ENCODE peak calls at places on chromosomes 2 and 18, in six cellular contexts. One of them, this sample, is unnamed.

GRCh38 chr2:174572556-174572955 is 25.0 kb downstream of the WIPF1 start:
- DNase-seq in fibroblast of lung: no peak
- DNase-seq in GM12878: no peak
- DNase-seq in HCT116: no peak
- DNase-seq in neural progenitor cell: no peak
- DNase-seq in GM23248: no peak
- DNase-seq in this sample: no peak

GRCh38 chr2:80102026-80102425 is 202.5 kb downstream of the LRRTM1 start:
- DNase-seq in fibroblast of lung: peak; percentile 53
- DNase-seq in GM12878: no peak
- DNase-seq in HCT116: no peak
- DNase-seq in neural progenitor cell: no peak
- DNase-seq in GM23248: peak; percentile 90
- DNase-seq in this sample: peak; percentile 59

GRCh38 chr2:74333175-74333574 is 10.0 kb downstream of the SLC4A5 start:
- DNase-seq in fibroblast of lung: peak; percentile 17
- DNase-seq in GM12878: no peak
- DNase-seq in HCT116: peak; percentile 19
- DNase-seq in neural progenitor cell: peak; percentile 60
- DNase-seq in GM23248: peak; percentile 67
- DNase-seq in this sample: peak; percentile 34

GRCh38 chr2:157840568-157841156 is 35.5 kb downstream of the ACVR1 start:
- DNase-seq in fibroblast of lung: peak; percentile 79
- DNase-seq in GM12878: no peak
- DNase-seq in HCT116: no peak
- DNase-seq in neural progenitor cell: no peak
- DNase-seq in GM23248: no peak
- DNase-seq in this sample: no peak

GRCh38 chr2:2837768-2838547 is 506.9 kb upstream of the MYT1L start:
- DNase-seq in fibroblast of lung: no peak
- DNase-seq in GM12878: no peak
- DNase-seq in HCT116: no peak
- DNase-seq in neural progenitor cell: no peak
- DNase-seq in GM23248: no peak
- DNase-seq in this sample: no peak

GRCh38 chr18:12064086-12064763 is 29.4 kb upstream of the ANKRD62 start:
- DNase-seq in fibroblast of lung: no peak
- DNase-seq in GM12878: no peak
- DNase-seq in HCT116: no peak
- DNase-seq in neural progenitor cell: no peak
- DNase-seq in GM23248: no peak
- DNase-seq in this sample: no peak

GRCh38 chr2:20645301-20645701 is 5.6 kb downstream of the HS1BP3 start:
- DNase-seq in fibroblast of lung: no peak
- DNase-seq in GM12878: no peak
- DNase-seq in HCT116: no peak
- DNase-seq in neural progenitor cell: no peak
- DNase-seq in GM23248: no peak
- DNase-seq in this sample: no peak

GRCh38 chr18:58579561-58580047 is 49.3 kb downstream of the ALPK2 start:
- DNase-seq in fibroblast of lung: peak; percentile 96
- DNase-seq in GM12878: no peak
- DNase-seq in HCT116: no peak
- DNase-seq in neural progenitor cell: no peak
- DNase-seq in GM23248: peak; percentile 94
- DNase-seq in this sample: peak; percentile 88

GRCh38 chr18:69558088-69558487 is 157.4 kb downstream of the DOK6 start:
- DNase-seq in fibroblast of lung: no peak
- DNase-seq in GM12878: no peak
- DNase-seq in HCT116: no peak
- DNase-seq in neural progenitor cell: no peak
- DNase-seq in GM23248: no peak
- DNase-seq in this sample: no peak

GRCh38 chr2:151334082-151334815 is 23.1 kb upstream of the TNFAIP6 start:
- DNase-seq in fibroblast of lung: peak; percentile 93
- DNase-seq in GM12878: no peak
- DNase-seq in HCT116: no peak
- DNase-seq in neural progenitor cell: no peak
- DNase-seq in GM23248: peak; percentile 92
- DNase-seq in this sample: peak; percentile 94

GRCh38 chr2:108612514-108613183 is 78.4 kb downstream of the LIMS1 start:
- DNase-seq in fibroblast of lung: no peak
- DNase-seq in GM12878: peak; percentile 91
- DNase-seq in HCT116: no peak
- DNase-seq in neural progenitor cell: no peak
- DNase-seq in GM23248: no peak
- DNase-seq in this sample: no peak

GRCh38 chr2:29405707-29406106 is 290.5 kb downstream of the CLIP4 start:
- DNase-seq in fibroblast of lung: no peak
- DNase-seq in GM12878: no peak
- DNase-seq in HCT116: no peak
- DNase-seq in neural progenitor cell: no peak
- DNase-seq in GM23248: peak; percentile 8
- DNase-seq in this sample: no peak

GRCh38 chr2:214808961-214809750 is at the start of gene BARD1:
- DNase-seq in fibroblast of lung: peak; percentile 56
- DNase-seq in GM12878: no peak
- DNase-seq in HCT116: peak; percentile 16
- DNase-seq in neural progenitor cell: peak; percentile 70
- DNase-seq in GM23248: peak; percentile 84
- DNase-seq in this sample: peak; percentile 88

GRCh38 chr18:1392865-1393734 is 488.4 kb downstream of the ADCYAP1 start:
- DNase-seq in fibroblast of lung: no peak
- DNase-seq in GM12878: no peak
- DNase-seq in HCT116: no peak
- DNase-seq in neural progenitor cell: no peak
- DNase-seq in GM23248: no peak
- DNase-seq in this sample: no peak

GRCh38 chr2:239820836-239821693 is 204.1 kb downstream of the NDUFA10 start:
- DNase-seq in fibroblast of lung: no peak
- DNase-seq in GM12878: no peak
- DNase-seq in HCT116: no peak
- DNase-seq in neural progenitor cell: no peak
- DNase-seq in GM23248: no peak
- DNase-seq in this sample: no peak

GRCh38 chr2:158509928-158510797 is 53.4 kb downstream of the PKP4 start:
- DNase-seq in fibroblast of lung: peak; percentile 71
- DNase-seq in GM12878: no peak
- DNase-seq in HCT116: no peak
- DNase-seq in neural progenitor cell: no peak
- DNase-seq in GM23248: peak; percentile 62
- DNase-seq in this sample: peak; percentile 31

GRCh38 chr2:172178035-172178434 is 75.3 kb upstream of the DLX2 start:
- DNase-seq in fibroblast of lung: peak; percentile 85
- DNase-seq in GM12878: no peak
- DNase-seq in HCT116: no peak
- DNase-seq in neural progenitor cell: no peak
- DNase-seq in GM23248: peak; percentile 65
- DNase-seq in this sample: no peak

GRCh38 chr18:55447672-55448018 is 140.3 kb downstream of the TCF4 start:
- DNase-seq in fibroblast of lung: no peak
- DNase-seq in GM12878: no peak
- DNase-seq in HCT116: no peak
- DNase-seq in neural progenitor cell: no peak
- DNase-seq in GM23248: no peak
- DNase-seq in this sample: no peak

GRCh38 chr2:96107883-96108551 is 8.4 kb downstream of the ADRA2B start:
- DNase-seq in fibroblast of lung: no peak
- DNase-seq in GM12878: no peak
- DNase-seq in HCT116: no peak
- DNase-seq in neural progenitor cell: peak; percentile 44
- DNase-seq in GM23248: no peak
- DNase-seq in this sample: no peak

GRCh38 chr2:36616947-36617346 is 19.0 kb upstream of the FEZ2 start:
- DNase-seq in fibroblast of lung: no peak
- DNase-seq in GM12878: no peak
- DNase-seq in HCT116: no peak
- DNase-seq in neural progenitor cell: no peak
- DNase-seq in GM23248: no peak
- DNase-seq in this sample: peak; percentile 34

GRCh38 chr18:57961876-57962505 is 82.0 kb upstream of the NEDD4L start:
- DNase-seq in fibroblast of lung: peak; percentile 54
- DNase-seq in GM12878: no peak
- DNase-seq in HCT116: no peak
- DNase-seq in neural progenitor cell: no peak
- DNase-seq in GM23248: no peak
- DNase-seq in this sample: no peak

GRCh38 chr2:37802899-37803379 is 122.1 kb upstream of the RMDN2 start:
- DNase-seq in fibroblast of lung: peak; percentile 92
- DNase-seq in GM12878: no peak
- DNase-seq in HCT116: no peak
- DNase-seq in neural progenitor cell: no peak
- DNase-seq in GM23248: peak; percentile 89
- DNase-seq in this sample: peak; percentile 95

DNA sequence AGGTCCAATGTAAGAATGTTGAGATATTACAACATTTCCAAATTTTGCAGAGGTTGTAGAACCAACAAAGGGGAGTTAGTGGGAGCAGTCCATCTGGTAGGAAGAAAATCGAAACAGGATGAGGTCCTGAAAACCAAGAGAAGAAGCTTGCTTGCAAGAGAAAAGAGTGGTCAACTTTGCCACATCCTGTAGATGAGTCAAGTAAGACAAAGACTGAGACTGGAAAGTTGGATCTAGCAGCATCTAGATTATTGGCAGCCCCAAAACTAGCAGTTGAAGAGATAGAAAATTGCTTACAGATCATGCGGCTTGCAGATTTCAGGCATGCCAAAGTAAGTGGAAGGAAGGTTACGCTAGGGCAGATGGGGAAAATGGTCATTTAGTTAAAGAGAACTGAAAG is 378.9 kb downstream of the GRB14 start:
- DNase-seq in fibroblast of lung: no peak
- DNase-seq in GM12878: no peak
- DNase-seq in HCT116: no peak
- DNase-seq in neural progenitor cell: no peak
- DNase-seq in GM23248: no peak
- DNase-seq in this sample: no peak
- H3K9ac ChIP-seq in fibroblast of lung: no peak overlapping the region
- H3K9ac ChIP-seq in GM12878: no peak overlapping the region
- H3K9ac ChIP-seq in HCT116: no peak overlapping the region
- H3K9ac ChIP-seq in neural progenitor cell: no peak overlapping the region
- H3K9ac ChIP-seq in GM23248: no peak overlapping the region
- H3K9ac ChIP-seq in this sample: no peak overlapping the region

GRCh38 chr2:187547353-187547979 is 6.8 kb downstream of the TFPI start:
- DNase-seq in fibroblast of lung: peak; percentile 97
- DNase-seq in GM12878: no peak
- DNase-seq in HCT116: peak; percentile 92
- DNase-seq in neural progenitor cell: no peak
- DNase-seq in GM23248: peak; percentile 96
- DNase-seq in this sample: peak; percentile 90

GRCh38 chr2:187544371-187545080 is 9.7 kb downstream of the TFPI start:
- DNase-seq in fibroblast of lung: peak; percentile 68
- DNase-seq in GM12878: no peak
- DNase-seq in HCT116: peak; percentile 59
- DNase-seq in neural progenitor cell: no peak
- DNase-seq in GM23248: no peak
- DNase-seq in this sample: no peak

GRCh38 chr2:187543488-187543887 is 10.7 kb downstream of the TFPI start:
- DNase-seq in fibroblast of lung: no peak
- DNase-seq in GM12878: no peak
- DNase-seq in HCT116: no peak
- DNase-seq in neural progenitor cell: no peak
- DNase-seq in GM23248: peak; percentile 24
- DNase-seq in this sample: no peak

GRCh38 chr2:187546762-187547333 is 7.4 kb downstream of the TFPI start:
- DNase-seq in fibroblast of lung: peak; percentile 61
- DNase-seq in GM12878: no peak
- DNase-seq in HCT116: no peak
- DNase-seq in neural progenitor cell: no peak
- DNase-seq in GM23248: peak; percentile 46
- DNase-seq in this sample: no peak

DNA sequence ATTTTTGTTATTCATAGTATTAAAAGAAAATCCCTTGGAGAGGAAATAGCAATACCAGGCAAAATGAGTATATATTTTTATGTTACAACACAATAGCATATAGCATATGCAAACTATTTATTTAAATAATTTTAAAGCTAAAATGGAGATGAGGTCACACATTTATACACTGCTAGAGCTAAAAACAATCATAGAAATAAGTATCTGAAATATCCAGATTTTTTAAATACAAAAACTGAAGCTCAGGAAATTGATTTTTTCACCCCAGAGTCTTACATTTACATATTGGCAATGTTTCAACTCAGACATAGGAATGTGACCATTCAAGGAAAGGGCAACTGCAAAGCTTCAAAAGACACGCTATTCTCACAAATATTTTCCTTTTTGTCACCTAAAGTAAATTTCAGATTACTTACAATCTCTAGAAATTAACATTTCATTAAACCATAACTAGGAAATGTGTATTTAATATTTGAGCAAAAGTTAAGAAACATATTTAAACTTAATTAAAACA is 8.9 kb downstream of the TFPI start:
- DNase-seq in fibroblast of lung: peak; percentile 56
- DNase-seq in GM12878: no peak
- DNase-seq in HCT116: no peak
- DNase-seq in neural progenitor cell: no peak
- DNase-seq in GM23248: peak; percentile 20
- DNase-seq in this sample: peak; percentile 26
- H3K4me3 ChIP-seq in fibroblast of lung: no peak overlapping the region
- H3K4me3 ChIP-seq in GM12878: no peak overlapping the region
- H3K4me3 ChIP-seq in HCT116: peak overlapping the region; percentile 52
- H3K4me3 ChIP-seq in neural progenitor cell: no peak overlapping the region
- H3K4me3 ChIP-seq in GM23248: no peak overlapping the region
- H3K4me3 ChIP-seq in this sample: no peak overlapping the region

GRCh38 chr2:26077291-26077690 is 43.4 kb downstream of the RAB10 start:
- DNase-seq in fibroblast of lung: no peak
- DNase-seq in GM12878: no peak
- DNase-seq in HCT116: no peak
- DNase-seq in neural progenitor cell: no peak
- DNase-seq in GM23248: no peak
- DNase-seq in this sample: no peak
- H3K9ac ChIP-seq in fibroblast of lung: no peak overlapping the region
- H3K9ac ChIP-seq in GM12878: no peak overlapping the region
- H3K9ac ChIP-seq in HCT116: no peak overlapping the region
- H3K9ac ChIP-seq in neural progenitor cell: no peak overlapping the region
- H3K9ac ChIP-seq in GM23248: no peak overlapping the region
- H3K9ac ChIP-seq in this sample: no peak overlapping the region

GRCh38 chr18:50422286-50422898 is 47.5 kb downstream of the SKA1 start:
- DNase-seq in fibroblast of lung: peak; percentile 11
- DNase-seq in GM12878: no peak
- DNase-seq in HCT116: no peak
- DNase-seq in neural progenitor cell: no peak
- DNase-seq in GM23248: no peak
- DNase-seq in this sample: no peak
- H3K4me3 ChIP-seq in fibroblast of lung: no peak overlapping the region
- H3K4me3 ChIP-seq in GM12878: no peak overlapping the region
- H3K4me3 ChIP-seq in HCT116: no peak overlapping the region
- H3K4me3 ChIP-seq in neural progenitor cell: no peak overlapping the region
- H3K4me3 ChIP-seq in GM23248: no peak overlapping the region
- H3K4me3 ChIP-seq in this sample: no peak overlapping the region